ENCODE peak calls at places on chromosomes 3 and 15, in five cellular contexts. W is thoracic aorta, D is M059J, J is germinal center, B is EL. O is an unnamed sample.

GRCh38 chr3:108311797-108312196 is 15.4 kb downstream of the HHLA2 start:
- DNase-seq in B (no peak), D (no peak), W (no peak), J (no peak), O (no peak)

GRCh38 chr3:68943753-68944500 is 11.6 kb upstream of the TAFA4 start:
- DNase-seq in W (no peak), D (no peak), B (no peak), J (no peak), O (no peak)

GRCh38 chr15:43912991-43913927 is 86.5 kb downstream of the WDR76 start:
- DNase-seq in B (peak), D (peak), J (no peak), W (no peak), O (no peak)

GRCh38 chr3:71360170-71360569 is 223.4 kb downstream of the FOXP1 start:
- DNase-seq in J (no peak), W (no peak), B (no peak), D (no peak), O (no peak)

GRCh38 chr15:47950447-47950846 is 170.3 kb upstream of the SLC24A5 start:
- DNase-seq in J (no peak), B (no peak), W (no peak), D (no peak), O (no peak)

GRCh38 chr3:55779543-55779942 is 292.4 kb upstream of the WNT5A start:
- DNase-seq in D (no peak), W (no peak), B (no peak), J (no peak), O (no peak)

GRCh38 chr3:156489462-156489911 is 65.4 kb downstream of the SSR3 start:
- DNase-seq in J (no peak), B (peak), W (no peak), D (peak), O (no peak)

GRCh38 chr3:4739289-4740236 is 239.7 kb upstream of the BHLHE40 start:
- DNase-seq in J (no peak), B (no peak), W (no peak), D (no peak), O (no peak)

GRCh38 chr15:58065445-58066041 is at the start of gene ALDH1A2:
- DNase-seq in B (peak), W (no peak), D (no peak), J (peak), O (no peak)

GRCh38 chr3:115626006-115626409 is 2.7 kb downstream of the GAP43 start:
- DNase-seq in J (no peak), D (no peak), W (no peak), B (no peak), O (no peak)

GRCh38 chr3:157333551-157333991 is 103.1 kb upstream of the PTX3 start:
- DNase-seq in J (no peak), D (peak), B (peak), W (no peak), O (no peak)

GRCh38 chr3:5618170-5618569 is 430.7 kb downstream of the EDEM1 start:
- DNase-seq in B (no peak), W (no peak), D (no peak), J (no peak), O (no peak)

GRCh38 chr15:31031471-31032064 is 40.1 kb upstream of the MTMR10 start:
- DNase-seq in B (peak), J (no peak), W (no peak), D (peak), O (no peak)

GRCh38 chr3:10753964-10754363 is 62.1 kb upstream of the SLC6A11 start:
- DNase-seq in B (peak), D (peak), J (peak), W (no peak), O (peak)

GRCh38 chr3:169865176-169865800 is 4.4 kb downstream of the LRRC31 start:
- DNase-seq in D (no peak), W (no peak), J (peak), B (no peak), O (no peak)

GRCh38 chr3:113340785-113341184 is 100.5 kb downstream of the CFAP44 start:
- DNase-seq in D (no peak), J (no peak), W (no peak), B (no peak), O (no peak)

GRCh38 chr3:124599779-124600693 is 130.2 kb upstream of the UMPS start:
- DNase-seq in J (no peak), D (peak), W (no peak), B (peak), O (no peak)

GRCh38 chr3:172877011-172877410 is 126.5 kb downstream of the ECT2 start:
- DNase-seq in D (no peak), W (no peak), B (no peak), J (no peak), O (no peak)

GRCh38 chr15:40060241-40060961 is 21.4 kb upstream of the SRP14 start:
- DNase-seq in D (no peak), J (no peak), W (no peak), B (no peak), O (no peak)

GRCh38 chr3:185460719-185461350 is 38.0 kb downstream of the TMEM41A start:
- DNase-seq in B (peak), D (peak), W (no peak), J (peak), O (peak)

GRCh38 chr15:95596487-95596886 is 734.0 kb upstream of the NR2F2 start:
- DNase-seq in D (no peak), J (no peak), W (no peak), B (no peak), O (no peak)